ENCODE peak calls at places on chromosome X, in four cellular contexts. E is SK-N-SH, Q is K562, F is GM12878. M is an unnamed sample.

GRCh38 chrX:129781134-129782014 is 1.6 kb downstream of the SASH3 start:
- DNase-seq in E (no peak), Q (no peak), F (peak), M (peak)

GRCh38 chrX:3129256-3129655 is 88.0 kb downstream of the ARSF start:
- DNase-seq in E (no peak), Q (no peak), F (no peak), M (no peak)

GRCh38 chrX:1455948-1456280 is 3.2 kb upstream of the ASMTL start:
- DNase-seq in E (no peak), Q (no peak), F (no peak), M (no peak)

GRCh38 chrX:153828723-153829548 is 1.4 kb downstream of the PDZD4 start:
- DNase-seq in E (peak), Q (no peak), F (no peak), M (no peak)

GRCh38 chrX:107715331-107716044 is 60.1 kb downstream of the TSC22D3 start:
- DNase-seq in E (peak), Q (no peak), F (no peak), M (no peak)

GRCh38 chrX:28491941-28492340 is 95.3 kb upstream of the IL1RAPL1 start:
- DNase-seq in E (no peak), Q (no peak), F (no peak), M (no peak)

GRCh38 chrX:100663651-100664050 is 19.7 kb downstream of the SRPX2 start:
- DNase-seq in E (no peak), Q (no peak), F (no peak), M (no peak)

GRCh38 chrX:154049209-154050112 is 29.8 kb upstream of the IRAK1 start:
- DNase-seq in E (no peak), Q (no peak), F (no peak), M (no peak)

GRCh38 chrX:139766545-139766983 is 58.6 kb upstream of the MCF2 start:
- DNase-seq in E (no peak), Q (no peak), F (peak), M (no peak)

GRCh38 chrX:139881130-139881529 is 51.7 kb downstream of the ATP11C start:
- DNase-seq in E (peak), Q (peak), F (no peak), M (no peak)

GRCh38 chrX:43605351-43605750 is 50.7 kb upstream of the MAOA start:
- DNase-seq in E (no peak), Q (no peak), F (no peak), M (no peak)

GRCh38 chrX:103774070-103774642 is 2.5 kb upstream of the PLP1 start:
- DNase-seq in E (peak), Q (no peak), F (no peak), M (no peak)

GRCh38 chrX:30822068-30822671 is 66.9 kb downstream of the TAB3 start:
- DNase-seq in E (no peak), Q (peak), F (peak), M (no peak)

GRCh38 chrX:3320471-3321046 is 25.9 kb downstream of the MXRA5 start:
- DNase-seq in E (no peak), Q (no peak), F (no peak), M (no peak)

GRCh38 chrX:24799078-24799477 is 105.4 kb downstream of the POLA1 start:
- DNase-seq in E (no peak), Q (no peak), F (no peak), M (no peak)

GRCh38 chrX:3191186-3191585 is 149.9 kb downstream of the ARSF start:
- DNase-seq in E (no peak), Q (no peak), F (no peak), M (no peak)

GRCh38 chrX:19799319-19800182 is 87.8 kb downstream of the SH3KBP1 start:
- DNase-seq in E (no peak), Q (no peak), F (no peak), M (no peak)

GRCh38 chrX:68997911-68998310 is 167.3 kb downstream of the PJA1 start:
- DNase-seq in E (no peak), Q (no peak), F (no peak), M (no peak)

GRCh38 chrX:24117288-24117687 is 32.2 kb upstream of the ZFX start:
- DNase-seq in E (no peak), Q (no peak), F (no peak), M (no peak)

GRCh38 chrX:106208154-106208553 is 40.0 kb downstream of the PWWP3B start:
- DNase-seq in E (no peak), Q (no peak), F (no peak), M (no peak)

GRCh38 chrX:134998246-134998645 is 7.5 kb downstream of the SMIM10 start:
- DNase-seq in E (no peak), Q (no peak), F (no peak), M (no peak)

GRCh38 chrX:135000516-135000915 is 9.7 kb downstream of the SMIM10 start:
- DNase-seq in E (no peak), Q (no peak), F (no peak), M (no peak)

GRCh38 chrX:135003876-135004623 is 13.3 kb downstream of the SMIM10 start:
- DNase-seq in E (peak), Q (peak), F (peak), M (peak)

GRCh38 chrX:134999469-134999868 is 8.7 kb downstream of the SMIM10 start:
- DNase-seq in E (peak), Q (peak), F (peak), M (no peak)
- TF ChIP-seq TAF1 in E (no peak), Q (no peak), F (no peak), M (no peak)

GRCh38 chrX:110938977-110939732 is 143.5 kb upstream of the CHRDL1 start:
- DNase-seq in E (no peak), Q (no peak), F (no peak), M (no peak)

GRCh38 chrX:110941906-110942305 is 146.3 kb upstream of the CHRDL1 start:
- DNase-seq in E (no peak), Q (no peak), F (no peak), M (no peak)

GRCh38 chrX:110944323-110944761 is 148.7 kb upstream of the CHRDL1 start:
- DNase-seq in E (peak), Q (no peak), F (no peak), M (no peak)

DNA sequence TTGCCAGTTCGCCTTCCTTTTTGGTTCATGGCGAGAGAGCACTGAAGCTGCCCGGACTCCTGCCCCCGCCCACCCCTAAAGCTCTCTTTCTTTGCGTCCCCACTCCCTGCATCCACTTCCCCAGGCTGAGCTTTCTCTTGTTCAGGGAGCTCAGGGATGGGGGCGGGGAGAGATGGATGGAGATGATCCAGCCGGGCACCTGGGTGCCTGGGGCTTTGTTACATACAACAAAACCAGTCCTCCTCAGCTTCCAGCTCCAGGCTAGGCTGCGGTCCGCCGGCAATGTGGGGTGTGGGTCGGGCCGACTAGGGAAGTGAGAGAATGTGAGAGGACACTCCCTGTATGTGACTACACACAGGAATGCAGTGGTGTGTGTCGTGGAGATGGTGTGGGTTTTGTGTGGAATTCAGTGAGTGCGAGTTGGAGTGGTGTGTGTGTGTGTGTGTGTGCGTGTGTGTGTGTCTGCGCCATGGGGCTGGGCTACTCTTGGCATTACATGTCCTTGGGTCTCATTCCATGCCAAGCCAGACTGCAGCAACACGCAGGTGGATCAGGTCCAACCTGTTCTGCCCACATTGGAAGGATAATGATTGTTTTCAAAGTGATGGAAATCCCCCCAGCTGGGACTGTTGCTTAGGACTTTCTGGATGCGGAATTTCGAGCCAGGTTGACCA is 149.3 kb upstream of the CHRDL1 start:
- DNase-seq in E (peak), Q (no peak), F (no peak), M (no peak)
- TF ChIP-seq TAF1 in E (no peak), Q (no peak), F (no peak), M (no peak)

DNA sequence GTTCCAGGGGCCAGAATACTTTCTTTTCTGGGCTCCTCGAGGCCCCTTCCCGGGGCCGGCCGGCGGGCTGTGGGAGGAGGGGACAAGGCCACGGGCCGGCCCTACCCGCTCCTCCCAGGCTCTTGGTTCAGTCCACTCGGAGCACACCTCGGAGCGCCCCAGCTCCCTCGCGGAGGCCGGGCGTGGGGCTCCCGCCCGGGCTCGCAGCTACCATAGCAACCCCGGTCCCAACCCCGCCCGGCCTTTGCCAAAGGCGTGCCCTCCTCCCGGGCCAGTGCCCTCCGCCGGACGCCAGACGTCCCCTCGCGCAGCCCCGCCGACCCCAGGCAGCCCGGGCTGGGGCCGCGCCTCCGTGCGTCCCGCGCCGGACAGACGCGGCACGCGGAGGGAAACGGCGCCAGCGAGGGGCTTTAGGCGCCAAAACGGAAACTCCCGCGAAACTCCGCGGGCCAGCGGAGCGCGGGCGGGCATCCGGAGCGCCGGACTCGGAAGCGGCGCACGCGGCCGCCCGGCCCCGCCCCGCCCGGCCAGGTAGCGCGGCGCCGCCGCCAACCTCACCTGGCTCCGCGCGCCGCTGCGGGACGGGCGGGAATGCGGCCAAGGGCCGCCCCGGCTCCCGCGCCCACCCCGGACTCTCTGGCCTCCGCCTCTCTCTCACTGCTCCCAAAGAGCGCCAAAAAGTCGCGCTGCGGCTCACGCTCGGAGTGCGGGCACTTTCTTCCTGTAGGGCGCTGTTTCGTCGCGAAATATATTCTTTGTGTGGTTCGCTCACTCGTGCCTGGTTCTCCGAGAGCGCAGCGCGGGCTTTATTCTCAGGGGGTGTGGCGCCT is 633 bp upstream of the MBNL3 start:
- DNase-seq in E (peak), Q (no peak), F (no peak), M (peak)
- TF ChIP-seq TAF1 in E (no peak), Q (no peak), F (no peak), M (no peak)

GRCh38 chrX:11757397-11757728 is 674 bp upstream of the MSL3 start:
- DNase-seq in E (no peak), Q (no peak), F (no peak), M (no peak)

GRCh38 chrX:11757729-11758399 is at the start of gene MSL3:
- DNase-seq in E (peak), Q (peak), F (no peak), M (peak)

GRCh38 chrX:11759172-11759460 is 1.1 kb downstream of the MSL3 start:
- DNase-seq in E (no peak), Q (no peak), F (no peak), M (no peak)

GRCh38 chrX:11759461-11760311 is 1.6 kb downstream of the MSL3 start:
- DNase-seq in E (peak), Q (peak), F (peak), M (peak)

GRCh38 chrX:11758400-11759171 is 549 bp downstream of the MSL3 start:
- DNase-seq in E (peak), Q (peak), F (no peak), M (peak)
- TF ChIP-seq TAF1 in E (no peak), Q (peak), F (no peak), M (no peak)

DNA sequence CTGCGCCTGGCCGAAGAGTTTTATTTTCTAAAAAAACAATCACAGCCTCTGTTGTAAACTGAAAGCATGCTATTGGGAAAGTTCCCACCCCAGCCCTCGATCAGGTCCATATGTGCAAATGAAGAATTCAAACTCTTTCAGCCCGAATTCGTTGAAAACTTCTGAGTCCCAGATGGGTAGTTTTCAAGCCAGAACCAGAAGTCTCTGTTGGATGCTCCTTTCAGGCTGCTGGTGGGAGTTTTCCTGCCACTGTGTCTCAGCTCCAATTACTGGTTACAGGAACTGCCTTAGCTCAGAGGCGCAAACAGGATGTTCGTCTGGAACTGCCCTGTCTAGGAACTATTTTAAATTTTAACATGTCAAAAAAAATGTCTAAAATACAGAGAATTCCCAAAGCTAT is 9.3 kb upstream of the ALG13 start:
- DNase-seq in E (no peak), Q (no peak), F (no peak), M (no peak)
- TF ChIP-seq TAF1 in E (no peak), Q (no peak), F (no peak), M (no peak)

M was measured in GM12892.